ENCODE peak calls at places on chromosomes 6 and 20, in seven cellular contexts. One of them, this sample, is unnamed.

GRCh38 chr20:24823989-24824693 is 124.9 kb upstream of the CST7 start:
- DNase-seq in activated gamma-delta T cell treated with anti-CD3 and anti-CD28 coated beads, Interleukin-2, amount 50 U/mL, for 16 hours: no peak
- DNase-seq in AG20443: no peak
- DNase-seq in OCI-LY7: no peak
- DNase-seq in naive thymus-derived CD4-positive, alpha-beta T cell: no peak
- DNase-seq in T-cell: no peak
- DNase-seq in NCI-H2081: no peak
- DNase-seq in this sample: no peak

GRCh38 chr6:89022747-89023289 is 57.7 kb upstream of the PNRC1 start:
- DNase-seq in AG20443: peak
- DNase-seq in NCI-H2081: no peak
- DNase-seq in activated gamma-delta T cell treated with anti-CD3 and anti-CD28 coated beads, Interleukin-2, amount 50 U/mL, for 16 hours: no peak
- DNase-seq in T-cell: no peak
- DNase-seq in naive thymus-derived CD4-positive, alpha-beta T cell: no peak
- DNase-seq in OCI-LY7: no peak
- DNase-seq in this sample: no peak

GRCh38 chr6:112357801-112358200 is 10.7 kb downstream of the RFPL4B start:
- DNase-seq in NCI-H2081: no peak
- DNase-seq in AG20443: peak
- DNase-seq in OCI-LY7: no peak
- DNase-seq in activated gamma-delta T cell treated with anti-CD3 and anti-CD28 coated beads, Interleukin-2, amount 50 U/mL, for 16 hours: no peak
- DNase-seq in T-cell: no peak
- DNase-seq in naive thymus-derived CD4-positive, alpha-beta T cell: no peak
- DNase-seq in this sample: no peak

GRCh38 chr6:43386492-43386891 is 17.0 kb upstream of the ZNF318 start:
- DNase-seq in AG20443: no peak
- DNase-seq in OCI-LY7: no peak
- DNase-seq in naive thymus-derived CD4-positive, alpha-beta T cell: no peak
- DNase-seq in activated gamma-delta T cell treated with anti-CD3 and anti-CD28 coated beads, Interleukin-2, amount 50 U/mL, for 16 hours: no peak
- DNase-seq in NCI-H2081: no peak
- DNase-seq in T-cell: no peak
- DNase-seq in this sample: no peak

GRCh38 chr6:4853782-4854511 is 77.7 kb downstream of the CDYL start:
- DNase-seq in T-cell: no peak
- DNase-seq in OCI-LY7: no peak
- DNase-seq in activated gamma-delta T cell treated with anti-CD3 and anti-CD28 coated beads, Interleukin-2, amount 50 U/mL, for 16 hours: no peak
- DNase-seq in naive thymus-derived CD4-positive, alpha-beta T cell: no peak
- DNase-seq in NCI-H2081: peak
- DNase-seq in AG20443: peak
- DNase-seq in this sample: no peak

GRCh38 chr6:8195040-8195713 is 92.8 kb upstream of the EEF1E1 start:
- DNase-seq in naive thymus-derived CD4-positive, alpha-beta T cell: no peak
- DNase-seq in T-cell: no peak
- DNase-seq in activated gamma-delta T cell treated with anti-CD3 and anti-CD28 coated beads, Interleukin-2, amount 50 U/mL, for 16 hours: no peak
- DNase-seq in NCI-H2081: peak
- DNase-seq in OCI-LY7: no peak
- DNase-seq in AG20443: no peak
- DNase-seq in this sample: no peak

GRCh38 chr6:11918021-11918738 is 93.9 kb upstream of the HIVEP1 start:
- DNase-seq in naive thymus-derived CD4-positive, alpha-beta T cell: no peak
- DNase-seq in activated gamma-delta T cell treated with anti-CD3 and anti-CD28 coated beads, Interleukin-2, amount 50 U/mL, for 16 hours: no peak
- DNase-seq in T-cell: no peak
- DNase-seq in OCI-LY7: no peak
- DNase-seq in AG20443: peak
- DNase-seq in NCI-H2081: no peak
- DNase-seq in this sample: no peak

GRCh38 chr6:35086282-35086632 is 54.9 kb downstream of the TCP11 start:
- DNase-seq in NCI-H2081: no peak
- DNase-seq in activated gamma-delta T cell treated with anti-CD3 and anti-CD28 coated beads, Interleukin-2, amount 50 U/mL, for 16 hours: no peak
- DNase-seq in OCI-LY7: no peak
- DNase-seq in AG20443: no peak
- DNase-seq in naive thymus-derived CD4-positive, alpha-beta T cell: no peak
- DNase-seq in T-cell: no peak
- DNase-seq in this sample: no peak

GRCh38 chr20:16098890-16099639 is 474.2 kb downstream of the KIF16B start:
- DNase-seq in OCI-LY7: no peak
- DNase-seq in AG20443: no peak
- DNase-seq in T-cell: no peak
- DNase-seq in NCI-H2081: no peak
- DNase-seq in naive thymus-derived CD4-positive, alpha-beta T cell: no peak
- DNase-seq in activated gamma-delta T cell treated with anti-CD3 and anti-CD28 coated beads, Interleukin-2, amount 50 U/mL, for 16 hours: no peak
- DNase-seq in this sample: no peak

GRCh38 chr6:145600299-145600698 is 135.0 kb downstream of the EPM2A start:
- DNase-seq in AG20443: no peak
- DNase-seq in T-cell: no peak
- DNase-seq in activated gamma-delta T cell treated with anti-CD3 and anti-CD28 coated beads, Interleukin-2, amount 50 U/mL, for 16 hours: no peak
- DNase-seq in NCI-H2081: no peak
- DNase-seq in naive thymus-derived CD4-positive, alpha-beta T cell: no peak
- DNase-seq in OCI-LY7: no peak
- DNase-seq in this sample: no peak

GRCh38 chr6:15365273-15365687 is 119.4 kb downstream of the JARID2 start:
- DNase-seq in activated gamma-delta T cell treated with anti-CD3 and anti-CD28 coated beads, Interleukin-2, amount 50 U/mL, for 16 hours: peak
- DNase-seq in AG20443: peak
- DNase-seq in OCI-LY7: no peak
- DNase-seq in T-cell: peak
- DNase-seq in naive thymus-derived CD4-positive, alpha-beta T cell: peak
- DNase-seq in NCI-H2081: peak
- DNase-seq in this sample: peak

GRCh38 chr6:92231220-92231701 is 1188.1 kb downstream of the EPHA7 start:
- DNase-seq in T-cell: no peak
- DNase-seq in activated gamma-delta T cell treated with anti-CD3 and anti-CD28 coated beads, Interleukin-2, amount 50 U/mL, for 16 hours: no peak
- DNase-seq in AG20443: no peak
- DNase-seq in naive thymus-derived CD4-positive, alpha-beta T cell: no peak
- DNase-seq in OCI-LY7: no peak
- DNase-seq in NCI-H2081: peak
- DNase-seq in this sample: no peak

GRCh38 chr6:157982580-157983438 is 1.1 kb downstream of the SYNJ2 start:
- DNase-seq in T-cell: no peak
- DNase-seq in naive thymus-derived CD4-positive, alpha-beta T cell: peak
- DNase-seq in OCI-LY7: no peak
- DNase-seq in AG20443: peak
- DNase-seq in NCI-H2081: no peak
- DNase-seq in activated gamma-delta T cell treated with anti-CD3 and anti-CD28 coated beads, Interleukin-2, amount 50 U/mL, for 16 hours: no peak
- DNase-seq in this sample: peak

GRCh38 chr6:3058957-3059356 is 9.3 kb upstream of the RIPK1 start:
- DNase-seq in naive thymus-derived CD4-positive, alpha-beta T cell: no peak
- DNase-seq in T-cell: no peak
- DNase-seq in NCI-H2081: no peak
- DNase-seq in AG20443: no peak
- DNase-seq in OCI-LY7: no peak
- DNase-seq in activated gamma-delta T cell treated with anti-CD3 and anti-CD28 coated beads, Interleukin-2, amount 50 U/mL, for 16 hours: no peak
- DNase-seq in this sample: no peak

GRCh38 chr20:50987493-50988210 is 29.0 kb downstream of the MOCS3 start:
- DNase-seq in T-cell: no peak
- DNase-seq in naive thymus-derived CD4-positive, alpha-beta T cell: peak
- DNase-seq in AG20443: peak
- DNase-seq in NCI-H2081: peak
- DNase-seq in activated gamma-delta T cell treated with anti-CD3 and anti-CD28 coated beads, Interleukin-2, amount 50 U/mL, for 16 hours: peak
- DNase-seq in OCI-LY7: peak
- DNase-seq in this sample: peak

GRCh38 chr6:118198746-118199145 is 291.7 kb downstream of the SLC35F1 start:
- DNase-seq in T-cell: no peak
- DNase-seq in AG20443: peak
- DNase-seq in activated gamma-delta T cell treated with anti-CD3 and anti-CD28 coated beads, Interleukin-2, amount 50 U/mL, for 16 hours: no peak
- DNase-seq in OCI-LY7: no peak
- DNase-seq in NCI-H2081: no peak
- DNase-seq in naive thymus-derived CD4-positive, alpha-beta T cell: no peak
- DNase-seq in this sample: no peak

GRCh38 chr20:35702051-35702823 is 3.0 kb downstream of the ROMO1 start:
- DNase-seq in NCI-H2081: no peak
- DNase-seq in T-cell: no peak
- DNase-seq in activated gamma-delta T cell treated with anti-CD3 and anti-CD28 coated beads, Interleukin-2, amount 50 U/mL, for 16 hours: no peak
- DNase-seq in OCI-LY7: no peak
- DNase-seq in naive thymus-derived CD4-positive, alpha-beta T cell: no peak
- DNase-seq in AG20443: peak
- DNase-seq in this sample: no peak

GRCh38 chr6:19731286-19731685 is 105.9 kb upstream of the ID4 start:
- DNase-seq in OCI-LY7: no peak
- DNase-seq in naive thymus-derived CD4-positive, alpha-beta T cell: no peak
- DNase-seq in AG20443: peak
- DNase-seq in T-cell: no peak
- DNase-seq in NCI-H2081: no peak
- DNase-seq in activated gamma-delta T cell treated with anti-CD3 and anti-CD28 coated beads, Interleukin-2, amount 50 U/mL, for 16 hours: no peak
- DNase-seq in this sample: no peak

GRCh38 chr6:101402618-101403002 is 9.1 kb downstream of the GRIK2 start:
- DNase-seq in naive thymus-derived CD4-positive, alpha-beta T cell: no peak
- DNase-seq in AG20443: peak
- DNase-seq in activated gamma-delta T cell treated with anti-CD3 and anti-CD28 coated beads, Interleukin-2, amount 50 U/mL, for 16 hours: no peak
- DNase-seq in NCI-H2081: peak
- DNase-seq in T-cell: no peak
- DNase-seq in OCI-LY7: no peak
- DNase-seq in this sample: no peak

GRCh38 chr6:120056085-120056484 is 706.5 kb upstream of the MAN1A1 start:
- DNase-seq in T-cell: no peak
- DNase-seq in NCI-H2081: no peak
- DNase-seq in AG20443: no peak
- DNase-seq in naive thymus-derived CD4-positive, alpha-beta T cell: no peak
- DNase-seq in OCI-LY7: peak
- DNase-seq in activated gamma-delta T cell treated with anti-CD3 and anti-CD28 coated beads, Interleukin-2, amount 50 U/mL, for 16 hours: no peak
- DNase-seq in this sample: no peak

GRCh38 chr6:125014157-125014957 is 52.1 kb downstream of the RNF217 start:
- DNase-seq in activated gamma-delta T cell treated with anti-CD3 and anti-CD28 coated beads, Interleukin-2, amount 50 U/mL, for 16 hours: no peak
- DNase-seq in OCI-LY7: peak
- DNase-seq in naive thymus-derived CD4-positive, alpha-beta T cell: no peak
- DNase-seq in AG20443: peak
- DNase-seq in NCI-H2081: no peak
- DNase-seq in T-cell: no peak
- DNase-seq in this sample: no peak

GRCh38 chr6:156423829-156424228 is 353.3 kb upstream of the ARID1B start:
- DNase-seq in NCI-H2081: no peak
- DNase-seq in T-cell: no peak
- DNase-seq in naive thymus-derived CD4-positive, alpha-beta T cell: no peak
- DNase-seq in activated gamma-delta T cell treated with anti-CD3 and anti-CD28 coated beads, Interleukin-2, amount 50 U/mL, for 16 hours: no peak
- DNase-seq in OCI-LY7: peak
- DNase-seq in AG20443: no peak
- DNase-seq in this sample: no peak

GRCh38 chr6:28816339-28816908 is 107.4 kb downstream of the TRIM27 start:
- DNase-seq in T-cell: no peak
- DNase-seq in activated gamma-delta T cell treated with anti-CD3 and anti-CD28 coated beads, Interleukin-2, amount 50 U/mL, for 16 hours: no peak
- DNase-seq in naive thymus-derived CD4-positive, alpha-beta T cell: no peak
- DNase-seq in OCI-LY7: no peak
- DNase-seq in NCI-H2081: no peak
- DNase-seq in AG20443: no peak
- DNase-seq in this sample: no peak

GRCh38 chr6:139436521-139437348 is 62.3 kb upstream of the CITED2 start:
- DNase-seq in activated gamma-delta T cell treated with anti-CD3 and anti-CD28 coated beads, Interleukin-2, amount 50 U/mL, for 16 hours: no peak
- DNase-seq in AG20443: no peak
- DNase-seq in NCI-H2081: no peak
- DNase-seq in T-cell: no peak
- DNase-seq in OCI-LY7: no peak
- DNase-seq in naive thymus-derived CD4-positive, alpha-beta T cell: no peak
- DNase-seq in this sample: no peak

GRCh38 chr6:747006-747405 is 54.1 kb upstream of the EXOC2 start:
- DNase-seq in T-cell: no peak
- DNase-seq in naive thymus-derived CD4-positive, alpha-beta T cell: no peak
- DNase-seq in activated gamma-delta T cell treated with anti-CD3 and anti-CD28 coated beads, Interleukin-2, amount 50 U/mL, for 16 hours: no peak
- DNase-seq in NCI-H2081: no peak
- DNase-seq in AG20443: no peak
- DNase-seq in OCI-LY7: no peak
- DNase-seq in this sample: no peak

GRCh38 chr20:14838663-14839650 is 501.5 kb upstream of the FLRT3 start:
- DNase-seq in T-cell: no peak
- DNase-seq in naive thymus-derived CD4-positive, alpha-beta T cell: no peak
- DNase-seq in activated gamma-delta T cell treated with anti-CD3 and anti-CD28 coated beads, Interleukin-2, amount 50 U/mL, for 16 hours: no peak
- DNase-seq in AG20443: no peak
- DNase-seq in OCI-LY7: no peak
- DNase-seq in NCI-H2081: peak
- DNase-seq in this sample: no peak

GRCh38 chr6:126701799-126702198 is 361.9 kb downstream of the CENPW start:
- DNase-seq in activated gamma-delta T cell treated with anti-CD3 and anti-CD28 coated beads, Interleukin-2, amount 50 U/mL, for 16 hours: no peak
- DNase-seq in naive thymus-derived CD4-positive, alpha-beta T cell: no peak
- DNase-seq in T-cell: no peak
- DNase-seq in NCI-H2081: no peak
- DNase-seq in OCI-LY7: peak
- DNase-seq in AG20443: no peak
- DNase-seq in this sample: no peak

GRCh38 chr6:18160921-18161320 is 5.7 kb downstream of the KDM1B start:
- DNase-seq in NCI-H2081: no peak
- DNase-seq in OCI-LY7: no peak
- DNase-seq in AG20443: peak
- DNase-seq in T-cell: no peak
- DNase-seq in naive thymus-derived CD4-positive, alpha-beta T cell: no peak
- DNase-seq in activated gamma-delta T cell treated with anti-CD3 and anti-CD28 coated beads, Interleukin-2, amount 50 U/mL, for 16 hours: no peak
- DNase-seq in this sample: no peak

GRCh38 chr6:125102901-125103300 is 50.7 kb upstream of the TPD52L1 start:
- DNase-seq in NCI-H2081: no peak
- DNase-seq in OCI-LY7: no peak
- DNase-seq in AG20443: peak
- DNase-seq in T-cell: no peak
- DNase-seq in activated gamma-delta T cell treated with anti-CD3 and anti-CD28 coated beads, Interleukin-2, amount 50 U/mL, for 16 hours: no peak
- DNase-seq in naive thymus-derived CD4-positive, alpha-beta T cell: no peak
- DNase-seq in this sample: no peak

GRCh38 chr6:136037885-136038460 is 186.5 kb downstream of the PDE7B start:
- DNase-seq in activated gamma-delta T cell treated with anti-CD3 and anti-CD28 coated beads, Interleukin-2, amount 50 U/mL, for 16 hours: no peak
- DNase-seq in T-cell: no peak
- DNase-seq in NCI-H2081: no peak
- DNase-seq in AG20443: peak
- DNase-seq in naive thymus-derived CD4-positive, alpha-beta T cell: no peak
- DNase-seq in OCI-LY7: no peak
- DNase-seq in this sample: no peak

GRCh38 chr6:74870403-74870802 is 335.4 kb downstream of the COL12A1 start:
- DNase-seq in OCI-LY7: no peak
- DNase-seq in activated gamma-delta T cell treated with anti-CD3 and anti-CD28 coated beads, Interleukin-2, amount 50 U/mL, for 16 hours: no peak
- DNase-seq in T-cell: no peak
- DNase-seq in AG20443: no peak
- DNase-seq in NCI-H2081: no peak
- DNase-seq in naive thymus-derived CD4-positive, alpha-beta T cell: no peak
- DNase-seq in this sample: no peak

GRCh38 chr20:63505723-63506122 is 6.8 kb upstream of the EEF1A2 start:
- DNase-seq in NCI-H2081: no peak
- DNase-seq in activated gamma-delta T cell treated with anti-CD3 and anti-CD28 coated beads, Interleukin-2, amount 50 U/mL, for 16 hours: no peak
- DNase-seq in naive thymus-derived CD4-positive, alpha-beta T cell: no peak
- DNase-seq in T-cell: no peak
- DNase-seq in AG20443: no peak
- DNase-seq in OCI-LY7: no peak
- DNase-seq in this sample: no peak

GRCh38 chr6:22113046-22113766 is 183.6 kb downstream of the PRL start:
- DNase-seq in NCI-H2081: no peak
- DNase-seq in AG20443: peak
- DNase-seq in T-cell: no peak
- DNase-seq in naive thymus-derived CD4-positive, alpha-beta T cell: no peak
- DNase-seq in OCI-LY7: no peak
- DNase-seq in activated gamma-delta T cell treated with anti-CD3 and anti-CD28 coated beads, Interleukin-2, amount 50 U/mL, for 16 hours: no peak
- DNase-seq in this sample: no peak

GRCh38 chr6:110147870-110148269 is 31.6 kb downstream of the WASF1 start:
- DNase-seq in activated gamma-delta T cell treated with anti-CD3 and anti-CD28 coated beads, Interleukin-2, amount 50 U/mL, for 16 hours: no peak
- DNase-seq in NCI-H2081: no peak
- DNase-seq in naive thymus-derived CD4-positive, alpha-beta T cell: no peak
- DNase-seq in T-cell: no peak
- DNase-seq in AG20443: no peak
- DNase-seq in OCI-LY7: no peak
- DNase-seq in this sample: no peak

GRCh38 chr6:20847904-20848303 is 313.6 kb downstream of the CDKAL1 start:
- DNase-seq in OCI-LY7: no peak
- DNase-seq in T-cell: no peak
- DNase-seq in naive thymus-derived CD4-positive, alpha-beta T cell: no peak
- DNase-seq in activated gamma-delta T cell treated with anti-CD3 and anti-CD28 coated beads, Interleukin-2, amount 50 U/mL, for 16 hours: no peak
- DNase-seq in NCI-H2081: no peak
- DNase-seq in AG20443: no peak
- DNase-seq in this sample: no peak

GRCh38 chr6:72321741-72322140 is 300.1 kb upstream of the KCNQ5 start:
- DNase-seq in activated gamma-delta T cell treated with anti-CD3 and anti-CD28 coated beads, Interleukin-2, amount 50 U/mL, for 16 hours: no peak
- DNase-seq in AG20443: peak
- DNase-seq in NCI-H2081: no peak
- DNase-seq in OCI-LY7: no peak
- DNase-seq in T-cell: no peak
- DNase-seq in naive thymus-derived CD4-positive, alpha-beta T cell: no peak
- DNase-seq in this sample: no peak

This sample was measured in naive thymus-derived CD8-positive, alpha-beta T cell.